ENCODE peak calls at places on chromosomes 4 and X, in four cellular contexts. One of them, this sample, is unnamed.
A peak's percentile ranks its signal among the peaks of the same experiment; 100 is the strongest.

GRCh38 chr4:109298279-109299010 is 4.0 kb downstream of the COL25A1 start:
- DNase-seq in hepatocyte: peak; percentile 41
- DNase-seq in IMR-90: no peak
- DNase-seq in astrocyte of the cerebellum: no peak
- DNase-seq in this sample: no peak

GRCh38 chr4:164381859-164382258 is 372.1 kb upstream of the SMIM31 start:
- DNase-seq in hepatocyte: no peak
- DNase-seq in IMR-90: no peak
- DNase-seq in astrocyte of the cerebellum: no peak
- DNase-seq in this sample: no peak

GRCh38 chrX:18582910-18583493 is 88.9 kb downstream of the RS1 start:
- DNase-seq in hepatocyte: no peak
- DNase-seq in IMR-90: peak; percentile 10
- DNase-seq in astrocyte of the cerebellum: no peak
- DNase-seq in this sample: no peak

GRCh38 chrX:69067841-69068240 is 97.4 kb downstream of the PJA1 start:
- DNase-seq in hepatocyte: no peak
- DNase-seq in IMR-90: no peak
- DNase-seq in astrocyte of the cerebellum: no peak
- DNase-seq in this sample: no peak

GRCh38 chrX:68941385-68941952 is 112.6 kb downstream of the EFNB1 start:
- DNase-seq in hepatocyte: no peak
- DNase-seq in IMR-90: peak; percentile 15
- DNase-seq in astrocyte of the cerebellum: no peak
- DNase-seq in this sample: no peak

GRCh38 chrX:115892787-115893671 is 277.5 kb upstream of the AGTR2 start:
- DNase-seq in hepatocyte: no peak
- DNase-seq in IMR-90: peak; percentile 54
- DNase-seq in astrocyte of the cerebellum: no peak
- DNase-seq in this sample: no peak

GRCh38 chr4:25928956-25929336 is 14.9 kb downstream of the SMIM20 start:
- DNase-seq in hepatocyte: no peak
- DNase-seq in IMR-90: peak; percentile 47
- DNase-seq in astrocyte of the cerebellum: no peak
- DNase-seq in this sample: no peak

GRCh38 chr4:115082633-115083032 is 30.8 kb downstream of the NDST4 start:
- DNase-seq in hepatocyte: no peak
- DNase-seq in IMR-90: no peak
- DNase-seq in astrocyte of the cerebellum: no peak
- DNase-seq in this sample: no peak

GRCh38 chr4:84498203-84499026 is 677 bp downstream of the NKX6-1 start:
- DNase-seq in hepatocyte: peak; percentile 34
- DNase-seq in IMR-90: peak; percentile 7
- DNase-seq in astrocyte of the cerebellum: no peak
- DNase-seq in this sample: no peak

GRCh38 chrX:70476934-70477733 is 32.5 kb downstream of the DLG3 start:
- DNase-seq in hepatocyte: peak; percentile 58
- DNase-seq in IMR-90: peak; percentile 69
- DNase-seq in astrocyte of the cerebellum: no peak
- DNase-seq in this sample: peak; percentile 49

GRCh38 chr4:25696409-25696808 is 40.8 kb downstream of the SLC34A2 start:
- DNase-seq in hepatocyte: no peak
- DNase-seq in IMR-90: no peak
- DNase-seq in astrocyte of the cerebellum: no peak
- DNase-seq in this sample: no peak

GRCh38 chrX:77788050-77788449 is 2.0 kb upstream of the ATRX start:
- DNase-seq in hepatocyte: peak; percentile 6
- DNase-seq in IMR-90: peak; percentile 14
- DNase-seq in astrocyte of the cerebellum: no peak
- DNase-seq in this sample: peak; percentile 69

GRCh38 chrX:41137589-41137988 is 52.3 kb downstream of the USP9X start:
- DNase-seq in hepatocyte: no peak
- DNase-seq in IMR-90: peak; percentile 19
- DNase-seq in astrocyte of the cerebellum: no peak
- DNase-seq in this sample: no peak

GRCh38 chrX:69033936-69034335 is 131.3 kb downstream of the PJA1 start:
- DNase-seq in hepatocyte: no peak
- DNase-seq in IMR-90: no peak
- DNase-seq in astrocyte of the cerebellum: no peak
- DNase-seq in this sample: no peak

GRCh38 chrX:40527543-40527942 is 53.2 kb upstream of the ATP6AP2 start:
- DNase-seq in hepatocyte: no peak
- DNase-seq in IMR-90: no peak
- DNase-seq in astrocyte of the cerebellum: no peak
- DNase-seq in this sample: no peak

GRCh38 chr4:143382539-143382938 is 45.9 kb downstream of the GAB1 start:
- DNase-seq in hepatocyte: no peak
- DNase-seq in IMR-90: peak; percentile 53
- DNase-seq in astrocyte of the cerebellum: no peak
- DNase-seq in this sample: no peak

GRCh38 chrX:46683023-46683422 is 75.9 kb downstream of the SLC9A7 start:
- DNase-seq in hepatocyte: no peak
- DNase-seq in IMR-90: peak; percentile 22
- DNase-seq in astrocyte of the cerebellum: no peak
- DNase-seq in this sample: no peak
- TF ChIP-seq CTCF in hepatocyte: no peak
- TF ChIP-seq CTCF in IMR-90: no peak
- TF ChIP-seq CTCF in astrocyte of the cerebellum: peak; percentile 12
- TF ChIP-seq CTCF in this sample: peak; percentile 36

GRCh38 chr4:128583753-128584712 is 225.5 kb upstream of the JADE1 start:
- DNase-seq in hepatocyte: no peak
- DNase-seq in IMR-90: no peak
- DNase-seq in astrocyte of the cerebellum: no peak
- DNase-seq in this sample: no peak
- TF ChIP-seq CTCF in hepatocyte: no peak
- TF ChIP-seq CTCF in IMR-90: no peak
- TF ChIP-seq CTCF in astrocyte of the cerebellum: no peak
- TF ChIP-seq CTCF in this sample: no peak

DNA sequence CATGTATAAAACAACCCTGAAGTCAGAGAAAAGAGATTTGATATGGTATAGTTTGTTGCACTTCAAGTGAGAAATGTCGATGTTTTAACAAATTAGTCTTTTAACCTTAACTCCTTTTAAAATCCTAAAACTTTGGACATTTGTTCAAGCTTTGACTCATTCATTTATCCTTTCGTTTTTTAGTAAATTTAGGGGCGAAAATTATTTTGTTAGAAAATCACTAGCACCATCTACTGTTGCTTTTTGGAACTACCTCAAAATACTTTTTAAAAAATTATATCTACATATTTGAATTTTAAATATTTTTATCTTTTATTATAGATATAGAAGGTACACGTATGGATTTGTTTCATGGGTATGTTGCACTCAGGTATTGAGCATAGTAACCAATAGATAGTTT is 165.1 kb upstream of the POF1B start:
- DNase-seq in hepatocyte: no peak
- DNase-seq in IMR-90: no peak
- DNase-seq in astrocyte of the cerebellum: no peak
- DNase-seq in this sample: no peak
- TF ChIP-seq CTCF in hepatocyte: peak; percentile 61
- TF ChIP-seq CTCF in IMR-90: peak; percentile 48
- TF ChIP-seq CTCF in astrocyte of the cerebellum: peak; percentile 8
- TF ChIP-seq CTCF in this sample: peak; percentile 66

DNA sequence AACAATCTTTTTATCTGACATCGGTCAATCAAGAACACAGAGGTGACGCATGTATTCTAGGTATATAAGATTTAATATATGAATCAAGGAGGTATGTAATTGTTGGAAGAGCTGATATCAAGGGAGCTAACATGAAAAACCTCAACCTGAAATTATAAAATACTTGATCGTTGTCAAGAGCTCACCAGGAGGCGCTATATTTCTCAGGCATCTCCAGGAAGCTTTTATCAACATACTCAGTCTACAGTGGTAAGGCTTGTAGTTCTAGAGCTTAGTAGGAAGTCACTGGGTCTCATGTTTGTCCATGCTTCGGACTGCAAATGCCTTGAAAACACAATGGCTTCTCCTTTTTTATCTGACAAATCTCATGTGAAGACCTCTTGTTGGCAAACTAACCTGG is 156.1 kb downstream of the GRXCR1 start:
- DNase-seq in hepatocyte: no peak
- DNase-seq in IMR-90: no peak
- DNase-seq in astrocyte of the cerebellum: no peak
- DNase-seq in this sample: no peak
- TF ChIP-seq CTCF in hepatocyte: no peak
- TF ChIP-seq CTCF in IMR-90: peak; percentile 12
- TF ChIP-seq CTCF in astrocyte of the cerebellum: no peak
- TF ChIP-seq CTCF in this sample: no peak

DNA sequence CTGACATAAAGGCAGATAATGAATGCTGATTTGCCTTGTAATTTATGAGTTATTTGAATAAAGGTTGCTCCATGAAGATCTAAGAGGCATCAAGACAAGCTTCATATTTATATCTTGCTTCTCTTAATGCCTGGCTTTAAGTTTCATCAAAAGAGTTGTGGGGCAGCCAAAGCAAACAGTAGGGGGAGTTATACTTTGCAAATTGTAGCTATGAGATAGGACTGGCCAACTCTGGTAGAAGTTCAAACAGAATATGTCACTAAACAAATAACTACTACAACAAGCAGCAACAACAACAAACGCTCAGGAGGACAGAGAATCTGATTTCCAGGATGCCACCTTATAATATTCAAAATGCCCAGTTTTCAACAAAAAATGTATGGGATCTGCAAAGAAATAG is 69.1 kb upstream of the PLAC1 start:
- DNase-seq in hepatocyte: no peak
- DNase-seq in IMR-90: no peak
- DNase-seq in astrocyte of the cerebellum: no peak
- DNase-seq in this sample: no peak
- TF ChIP-seq CTCF in hepatocyte: peak; percentile 9
- TF ChIP-seq CTCF in IMR-90: peak; percentile 24
- TF ChIP-seq CTCF in astrocyte of the cerebellum: peak; percentile 13
- TF ChIP-seq CTCF in this sample: peak; percentile 31

GRCh38 chr4:38073596-38074234 is 113.5 kb downstream of the PTTG2 start:
- DNase-seq in hepatocyte: no peak
- DNase-seq in IMR-90: no peak
- DNase-seq in astrocyte of the cerebellum: no peak
- DNase-seq in this sample: no peak
- TF ChIP-seq CTCF in hepatocyte: no peak
- TF ChIP-seq CTCF in IMR-90: no peak
- TF ChIP-seq CTCF in astrocyte of the cerebellum: no peak
- TF ChIP-seq CTCF in this sample: no peak